ENCODE peak calls at places on chromosomes 4 and X, in four cellular contexts. W is HCT116, B is body of pancreas, O is Right ventricle myocardium superior. V is an unnamed sample.

GRCh38 chrX:13254076-13254785 is 65.6 kb downstream of the ATXN3L start:
- ATAC-seq in B (peak; percentile 81), O (no peak), W (no peak), V (no peak)

GRCh38 chrX:155188786-155189185 is 27.5 kb upstream of the VBP1 start:
- ATAC-seq in W (no peak), B (no peak), O (no peak), V (no peak)

GRCh38 chrX:68989865-68990606 is 161.2 kb downstream of the EFNB1 start:
- ATAC-seq in O (peak; percentile 86), W (no peak), B (peak; percentile 81), V (peak; percentile 61)

GRCh38 chr4:155304375-155304774 is 72.4 kb downstream of the MAP9 start:
- ATAC-seq in O (no peak), W (no peak), B (no peak), V (no peak)

GRCh38 chrX:71579990-71580380 is 1.7 kb downstream of the GCNA start:
- ATAC-seq in W (no peak), O (no peak), B (no peak), V (peak; percentile 31)

GRCh38 chr4:41517121-41517520 is 20.8 kb upstream of the LIMCH1 start:
- ATAC-seq in W (no peak), B (no peak), O (no peak), V (no peak)

GRCh38 chrX:46577116-46578005 is 3.8 kb downstream of the CHST7 start:
- ATAC-seq in B (no peak), W (no peak), O (no peak), V (no peak)

GRCh38 chr4:162499478-162499877 is 335.7 kb upstream of the FSTL5 start:
- ATAC-seq in O (no peak), W (peak; percentile 82), B (no peak), V (no peak)

GRCh38 chr4:109798866-109799265 is 2.9 kb downstream of the CFI start:
- ATAC-seq in B (no peak), W (peak; percentile 84), O (no peak), V (no peak)

GRCh38 chr4:184553891-184554290 is 79.5 kb upstream of the IRF2 start:
- ATAC-seq in B (no peak), W (no peak), O (no peak), V (no peak)

GRCh38 chrX:65894138-65894537 is 145.7 kb downstream of the VSIG4 start:
- ATAC-seq in B (no peak), O (no peak), W (peak; percentile 27), V (no peak)